ENCODE peak calls at places on chromosome 9, in six cellular contexts. O is gastrocnemius medialis, U is GM12878, S is heart left ventricle, E is Peyer's patch, B is uterus. J is an unnamed sample.
A peak's percentile ranks its signal among the peaks of the same experiment; 100 is the strongest.

GRCh38 chr9:132722564-132723065 is 52.4 kb downstream of the GTF3C4 start:
- DNase-seq in O (no peak), U (no peak), S (no peak), E (no peak), B (no peak), J (no peak)

GRCh38 chr9:28547469-28547981 is 974.2 kb upstream of the C9orf72 start:
- DNase-seq in O (no peak), U (no peak), S (no peak), E (no peak), B (no peak), J (no peak)

GRCh38 chr9:128120741-128121465 is 6.6 kb downstream of the PTGES2 start:
- DNase-seq in O (peak; percentile 59), U (no peak), S (no peak), E (peak; percentile 43), B (no peak), J (no peak)

GRCh38 chr9:95148121-95148520 is 169.4 kb downstream of the FANCC start:
- DNase-seq in O (no peak), U (no peak), S (no peak), E (no peak), B (no peak), J (no peak)

GRCh38 chr9:28270156-28270555 is 696.9 kb upstream of the C9orf72 start:
- DNase-seq in O (no peak), U (no peak), S (no peak), E (no peak), B (no peak), J (no peak)

GRCh38 chr9:68950689-68951088 is 63.2 kb downstream of the PRKACG start:
- DNase-seq in O (no peak), U (no peak), S (no peak), E (no peak), B (no peak), J (no peak)

GRCh38 chr9:75071530-75072122 is 16.3 kb downstream of the NMRK1 start:
- DNase-seq in O (no peak), U (no peak), S (no peak), E (peak; percentile 93), B (no peak), J (no peak)

GRCh38 chr9:133459476-133460404 is at the start of gene CACFD1:
- DNase-seq in O (peak; percentile 96), U (peak; percentile 65), S (peak; percentile 96), E (peak; percentile 99), B (peak; percentile 97), J (peak; percentile 99)

GRCh38 chr9:138015021-138015829 is 137.6 kb downstream of the CACNA1B start:
- DNase-seq in O (no peak), U (no peak), S (no peak), E (no peak), B (no peak), J (no peak)

GRCh38 chr9:129235041-129235930 is 57.2 kb upstream of the IER5L start:
- DNase-seq in O (no peak), U (no peak), S (no peak), E (peak; percentile 34), B (peak; percentile 11), J (no peak)

GRCh38 chr9:38160613-38161215 is 91.7 kb upstream of the SHB start:
- DNase-seq in O (peak; percentile 35), U (no peak), S (peak; percentile 67), E (peak; percentile 64), B (peak; percentile 30), J (peak; percentile 43)

GRCh38 chr9:6133346-6134063 is 82.1 kb upstream of the IL33 start:
- DNase-seq in O (no peak), U (peak; percentile 69), S (no peak), E (no peak), B (no peak), J (no peak)

GRCh38 chr9:121947683-121948300 is 145.3 kb downstream of the TTLL11 start:
- DNase-seq in O (no peak), U (no peak), S (no peak), E (no peak), B (no peak), J (no peak)

GRCh38 chr9:811101-811531 is 30.4 kb upstream of the DMRT1 start:
- DNase-seq in O (peak; percentile 28), U (no peak), S (no peak), E (no peak), B (no peak), J (no peak)

GRCh38 chr9:111957856-111958631 is 61.4 kb downstream of the UGCG start:
- DNase-seq in O (no peak), U (no peak), S (no peak), E (no peak), B (no peak), J (no peak)
- TF ChIP-seq POLR2A in O (no peak), U (no peak), S (no peak), E (no peak), B (no peak), J (peak; percentile 24)

GRCh38 chr9:96449844-96450612 is at the start of gene HABP4:
- DNase-seq in O (peak; percentile 94), U (peak; percentile 48), S (peak; percentile 98), E (peak; percentile 98), B (peak; percentile 97), J (peak; percentile 97)
- TF ChIP-seq POLR2A in O (peak; percentile 95), U (peak; percentile 78), S (peak; percentile 92), E (peak; percentile 53), B (peak; percentile 96), J (peak; percentile 87)

GRCh38 chr9:36039121-36039520 is 2.4 kb downstream of the RECK start:
- DNase-seq in O (no peak), U (no peak), S (no peak), E (no peak), B (no peak), J (no peak)
- TF ChIP-seq POLR2A in O (no peak), U (no peak), S (no peak), E (no peak), B (no peak), J (no peak)

DNA sequence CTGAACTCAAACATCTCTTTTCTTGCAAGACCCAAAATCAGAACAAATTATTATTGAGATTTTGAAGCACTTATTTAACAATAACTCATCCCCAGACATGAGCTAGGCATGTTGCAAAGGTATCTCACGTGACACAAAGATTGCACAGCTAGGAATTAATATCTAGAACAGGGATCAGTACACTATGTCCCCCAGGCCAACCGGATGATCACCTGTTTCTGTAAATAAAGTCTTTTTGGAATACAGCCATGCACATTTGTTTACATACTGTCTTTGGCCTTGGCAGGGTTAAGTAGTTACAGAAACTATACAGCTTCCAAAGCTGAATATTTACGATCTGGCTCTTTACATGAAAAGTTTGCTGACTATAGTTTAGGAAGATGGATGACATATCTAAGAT is 287.7 kb downstream of the ACTL7B start:
- DNase-seq in O (no peak), U (no peak), S (no peak), E (no peak), B (no peak), J (no peak)
- TF ChIP-seq POLR2A in O (no peak), U (no peak), S (no peak), E (no peak), B (no peak), J (no peak)

GRCh38 chr9:19149230-19149629 is 21.9 kb upstream of the PLIN2 start:
- DNase-seq in O (no peak), U (no peak), S (no peak), E (no peak), B (no peak), J (no peak)

GRCh38 chr9:19146441-19146840 is 19.1 kb upstream of the PLIN2 start:
- DNase-seq in O (no peak), U (no peak), S (no peak), E (no peak), B (no peak), J (no peak)

GRCh38 chr9:19151425-19152159 is 24.3 kb upstream of the PLIN2 start:
- DNase-seq in O (no peak), U (no peak), S (no peak), E (no peak), B (no peak), J (no peak)

GRCh38 chr9:19148170-19148569 is 20.9 kb upstream of the PLIN2 start:
- DNase-seq in O (no peak), U (no peak), S (no peak), E (no peak), B (no peak), J (peak; percentile 69)

GRCh38 chr9:19145881-19146280 is 18.6 kb upstream of the PLIN2 start:
- DNase-seq in O (no peak), U (no peak), S (no peak), E (no peak), B (no peak), J (no peak)
- TF ChIP-seq POLR2A in O (no peak), U (no peak), S (no peak), E (no peak), B (no peak), J (no peak)

J was measured in adrenal gland.